ENCODE peak calls at places on chromosomes 5 and 9, in eight cellular contexts. J is lower lobe of right lung; R is foreskin keratinocyte; T is stimulated activated CD8-positive, alpha-beta memory T cell treated with anti-CD3 and anti-CD28 coated beads, Interleukin-7, amount 100 ng/mL, for 4 hours; U is AG08396; L is ELF-1; Y is NCI-H1092 treated with DMSO at 0.1 percent for 48 hours; E is EH. W is an unnamed sample.

GRCh38 chr9:97858393-97858713 is 5.3 kb downstream of the FOXE1 start:
- DNase-seq in J (no peak), R (no peak), T (no peak), U (no peak), L (no peak), Y (no peak), E (no peak), W (no peak)

GRCh38 chr9:72812622-72813111 is 140.2 kb downstream of the ALDH1A1 start:
- DNase-seq in J (no peak), R (no peak), T (no peak), U (no peak), L (no peak), Y (no peak), E (no peak), W (no peak)

GRCh38 chr9:129071526-129072131 is 9.3 kb upstream of the DOLPP1 start:
- DNase-seq in J (no peak), R (no peak), T (no peak), U (no peak), L (peak), Y (no peak), E (no peak), W (no peak)

GRCh38 chr5:91212336-91213092 is 170.6 kb downstream of the ARRDC3 start:
- DNase-seq in J (no peak), R (no peak), T (no peak), U (peak), L (peak), Y (no peak), E (peak), W (no peak)

GRCh38 chr5:139138790-139139189 is 59.4 kb downstream of the SIL1 start:
- DNase-seq in J (peak), R (peak), T (no peak), U (peak), L (peak), Y (peak), E (peak), W (peak)

GRCh38 chr9:110110154-110110553 is 97.8 kb downstream of the C9orf152 start:
- DNase-seq in J (no peak), R (no peak), T (no peak), U (no peak), L (no peak), Y (no peak), E (no peak), W (no peak)

GRCh38 chr5:92769986-92770385 is 811.0 kb downstream of the NR2F1-AS1 start:
- DNase-seq in J (no peak), R (no peak), T (no peak), U (peak), L (no peak), Y (no peak), E (peak), W (no peak)

GRCh38 chr9:122248448-122248865 is 16.2 kb downstream of the RBM18 start:
- DNase-seq in J (no peak), R (peak), T (no peak), U (no peak), L (no peak), Y (no peak), E (no peak), W (no peak)

GRCh38 chr9:18371621-18372020 is 102.3 kb upstream of the ADAMTSL1 start:
- DNase-seq in J (no peak), R (no peak), T (no peak), U (no peak), L (no peak), Y (no peak), E (no peak), W (no peak)

GRCh38 chr5:16487448-16487847 is 21.8 kb upstream of the ZNF622 start:
- DNase-seq in J (no peak), R (no peak), T (no peak), U (no peak), L (no peak), Y (no peak), E (no peak), W (no peak)

GRCh38 chr5:179975713-179976030 is 68.0 kb upstream of the TBC1D9B start:
- DNase-seq in J (no peak), R (no peak), T (no peak), U (no peak), L (no peak), Y (no peak), E (no peak), W (no peak)